ENCODE peak calls at places on chromosomes 2 and 18, in ten cellular contexts. One of them, this sample, is unnamed.

GRCh38 chr2:37625781-37626548 is 45.5 kb downstream of the CDC42EP3 start:
- DNase-seq in fibroblast of mammary gland: no peak
- DNase-seq in astrocyte of the spinal cord: peak; percentile 72
- DNase-seq in left lung: no peak
- DNase-seq in PC-3: no peak
- DNase-seq in breast epithelium: no peak
- DNase-seq in ovary: peak; percentile 39
- DNase-seq in colonic mucosa: no peak
- DNase-seq in lower leg skin: no peak
- DNase-seq in esophagus squamous epithelium: no peak
- DNase-seq in this sample: peak; percentile 87

GRCh38 chr2:241309684-241310117 is 5.8 kb downstream of the HDLBP start:
- DNase-seq in esophagus squamous epithelium: no peak
- DNase-seq in PC-3: no peak
- DNase-seq in astrocyte of the spinal cord: peak; percentile 66
- DNase-seq in breast epithelium: no peak
- DNase-seq in ovary: no peak
- DNase-seq in fibroblast of mammary gland: peak; percentile 68
- DNase-seq in lower leg skin: no peak
- DNase-seq in left lung: no peak
- DNase-seq in colonic mucosa: no peak
- DNase-seq in this sample: peak; percentile 89

GRCh38 chr2:161964070-161964645 is 109.9 kb downstream of the DPP4 start:
- DNase-seq in breast epithelium: no peak
- DNase-seq in lower leg skin: no peak
- DNase-seq in PC-3: no peak
- DNase-seq in ovary: no peak
- DNase-seq in astrocyte of the spinal cord: no peak
- DNase-seq in colonic mucosa: no peak
- DNase-seq in fibroblast of mammary gland: no peak
- DNase-seq in left lung: no peak
- DNase-seq in esophagus squamous epithelium: no peak
- DNase-seq in this sample: no peak

GRCh38 chr2:105772362-105772761 is 27.6 kb downstream of the NCK2 start:
- DNase-seq in fibroblast of mammary gland: no peak
- DNase-seq in breast epithelium: no peak
- DNase-seq in left lung: no peak
- DNase-seq in astrocyte of the spinal cord: no peak
- DNase-seq in ovary: no peak
- DNase-seq in esophagus squamous epithelium: no peak
- DNase-seq in lower leg skin: peak; percentile 71
- DNase-seq in colonic mucosa: no peak
- DNase-seq in PC-3: no peak
- DNase-seq in this sample: no peak

GRCh38 chr18:41940506-41941215 is 14.4 kb upstream of the PIK3C3 start:
- DNase-seq in fibroblast of mammary gland: peak; percentile 81
- DNase-seq in ovary: no peak
- DNase-seq in left lung: no peak
- DNase-seq in PC-3: peak; percentile 56
- DNase-seq in lower leg skin: no peak
- DNase-seq in breast epithelium: no peak
- DNase-seq in colonic mucosa: no peak
- DNase-seq in astrocyte of the spinal cord: peak; percentile 90
- DNase-seq in esophagus squamous epithelium: no peak
- DNase-seq in this sample: no peak

GRCh38 chr2:112149866-112150435 is 11.8 kb downstream of the FBLN7 start:
- DNase-seq in breast epithelium: no peak
- DNase-seq in colonic mucosa: peak; percentile 7
- DNase-seq in PC-3: no peak
- DNase-seq in lower leg skin: peak; percentile 58
- DNase-seq in esophagus squamous epithelium: no peak
- DNase-seq in left lung: no peak
- DNase-seq in ovary: no peak
- DNase-seq in fibroblast of mammary gland: peak; percentile 70
- DNase-seq in astrocyte of the spinal cord: no peak
- DNase-seq in this sample: peak; percentile 54

GRCh38 chr2:150100311-150100710 is 387.2 kb downstream of the RND3 start:
- DNase-seq in ovary: no peak
- DNase-seq in colonic mucosa: no peak
- DNase-seq in lower leg skin: no peak
- DNase-seq in breast epithelium: no peak
- DNase-seq in PC-3: no peak
- DNase-seq in left lung: no peak
- DNase-seq in astrocyte of the spinal cord: no peak
- DNase-seq in fibroblast of mammary gland: no peak
- DNase-seq in esophagus squamous epithelium: no peak
- DNase-seq in this sample: no peak

GRCh38 chr18:59049726-59050660 is 89.7 kb upstream of the SEC11C start:
- DNase-seq in ovary: no peak
- DNase-seq in colonic mucosa: no peak
- DNase-seq in astrocyte of the spinal cord: no peak
- DNase-seq in fibroblast of mammary gland: no peak
- DNase-seq in lower leg skin: peak; percentile 73
- DNase-seq in left lung: no peak
- DNase-seq in PC-3: no peak
- DNase-seq in esophagus squamous epithelium: no peak
- DNase-seq in breast epithelium: no peak
- DNase-seq in this sample: no peak

GRCh38 chr18:49364821-49365220 is 95.6 kb downstream of the DYM start:
- DNase-seq in PC-3: no peak
- DNase-seq in lower leg skin: no peak
- DNase-seq in fibroblast of mammary gland: no peak
- DNase-seq in ovary: no peak
- DNase-seq in esophagus squamous epithelium: no peak
- DNase-seq in colonic mucosa: no peak
- DNase-seq in breast epithelium: no peak
- DNase-seq in astrocyte of the spinal cord: no peak
- DNase-seq in left lung: no peak
- DNase-seq in this sample: no peak

GRCh38 chr2:132478669-132479068 is 62.1 kb downstream of the GPR39 start:
- DNase-seq in breast epithelium: no peak
- DNase-seq in ovary: no peak
- DNase-seq in left lung: no peak
- DNase-seq in lower leg skin: no peak
- DNase-seq in colonic mucosa: no peak
- DNase-seq in esophagus squamous epithelium: no peak
- DNase-seq in PC-3: no peak
- DNase-seq in astrocyte of the spinal cord: no peak
- DNase-seq in fibroblast of mammary gland: no peak
- DNase-seq in this sample: no peak

GRCh38 chr2:241849616-241850543 is 8.8 kb downstream of the PDCD1 start:
- DNase-seq in breast epithelium: no peak
- DNase-seq in PC-3: no peak
- DNase-seq in colonic mucosa: no peak
- DNase-seq in fibroblast of mammary gland: no peak
- DNase-seq in lower leg skin: peak; percentile 60
- DNase-seq in left lung: no peak
- DNase-seq in astrocyte of the spinal cord: no peak
- DNase-seq in esophagus squamous epithelium: no peak
- DNase-seq in ovary: no peak
- DNase-seq in this sample: peak; percentile 0

DNA sequence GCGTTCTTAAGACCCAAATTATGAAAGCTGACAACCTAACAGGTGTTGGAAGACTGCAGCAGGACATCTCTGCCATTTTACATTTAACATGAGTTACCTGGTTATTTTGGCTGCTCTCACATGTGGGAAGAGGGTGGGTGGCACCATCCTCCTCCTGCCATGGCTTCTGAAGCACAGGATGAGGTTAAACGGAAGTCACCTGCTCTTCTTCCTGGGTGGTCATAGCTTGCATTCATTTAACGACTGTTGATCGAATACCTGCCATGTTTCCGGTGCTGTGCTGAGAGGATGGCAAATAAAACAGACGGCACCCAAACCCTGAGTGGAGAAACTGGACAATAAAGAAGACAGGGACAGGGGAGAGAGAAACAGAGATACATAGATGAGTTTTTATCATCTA is 118.0 kb downstream of the RHBDD1 start:
- DNase-seq in astrocyte of the spinal cord: no peak
- DNase-seq in PC-3: no peak
- DNase-seq in esophagus squamous epithelium: no peak
- DNase-seq in left lung: no peak
- DNase-seq in breast epithelium: no peak
- DNase-seq in ovary: no peak
- DNase-seq in lower leg skin: no peak
- DNase-seq in colonic mucosa: no peak
- DNase-seq in fibroblast of mammary gland: no peak
- DNase-seq in this sample: no peak
- TF ChIP-seq CTCF in astrocyte of the spinal cord: no peak
- TF ChIP-seq CTCF in PC-3: no peak
- TF ChIP-seq CTCF in esophagus squamous epithelium: no peak
- TF ChIP-seq CTCF in left lung: no peak
- TF ChIP-seq CTCF in breast epithelium: no peak
- TF ChIP-seq CTCF in ovary: no peak
- TF ChIP-seq CTCF in lower leg skin: no peak
- TF ChIP-seq CTCF in colonic mucosa: no peak
- TF ChIP-seq CTCF in fibroblast of mammary gland: no peak
- TF ChIP-seq CTCF in this sample: no peak

DNA sequence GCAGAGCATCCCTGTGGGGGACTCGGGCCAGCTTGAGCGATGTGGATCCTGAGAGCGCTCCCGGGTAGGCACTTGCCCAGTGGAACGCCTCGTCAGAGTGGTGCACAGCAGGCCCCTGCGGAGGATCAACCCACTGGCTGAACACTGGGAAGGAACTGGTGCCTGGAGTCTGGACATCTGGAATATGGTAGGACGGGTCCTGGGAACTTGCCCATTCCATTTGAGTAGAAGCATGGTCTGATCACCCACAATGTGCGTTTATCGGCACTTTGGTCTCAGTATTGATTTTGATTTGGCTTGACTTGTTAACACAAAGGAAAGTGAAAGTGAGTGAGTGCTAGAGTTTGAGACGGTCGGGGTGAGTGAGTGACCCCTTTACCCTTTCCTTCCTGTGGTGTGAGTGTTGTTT is 1336.2 kb upstream of the CHAC2 start:
- DNase-seq in colonic mucosa: no peak
- DNase-seq in PC-3: no peak
- DNase-seq in lower leg skin: no peak
- DNase-seq in fibroblast of mammary gland: no peak
- DNase-seq in astrocyte of the spinal cord: no peak
- DNase-seq in breast epithelium: no peak
- DNase-seq in ovary: no peak
- DNase-seq in left lung: no peak
- DNase-seq in esophagus squamous epithelium: no peak
- DNase-seq in this sample: no peak
- H3K4me3 ChIP-seq in colonic mucosa: no peak overlapping the region
- H3K4me3 ChIP-seq in PC-3: no peak overlapping the region
- H3K4me3 ChIP-seq in lower leg skin: no peak overlapping the region
- H3K4me3 ChIP-seq in fibroblast of mammary gland: no peak overlapping the region
- H3K4me3 ChIP-seq in astrocyte of the spinal cord: no peak overlapping the region
- H3K4me3 ChIP-seq in breast epithelium: no peak overlapping the region
- H3K4me3 ChIP-seq in ovary: no peak overlapping the region
- H3K4me3 ChIP-seq in left lung: no peak overlapping the region
- H3K4me3 ChIP-seq in esophagus squamous epithelium: no peak overlapping the region
- H3K4me3 ChIP-seq in this sample: no peak overlapping the region

GRCh38 chr18:36215577-36215976 is 28.3 kb downstream of the MOCOS start:
- DNase-seq in PC-3: no peak
- DNase-seq in ovary: no peak
- DNase-seq in left lung: no peak
- DNase-seq in astrocyte of the spinal cord: no peak
- DNase-seq in colonic mucosa: no peak
- DNase-seq in lower leg skin: no peak
- DNase-seq in fibroblast of mammary gland: no peak
- DNase-seq in breast epithelium: no peak
- DNase-seq in esophagus squamous epithelium: no peak
- DNase-seq in this sample: no peak

GRCh38 chr18:36212978-36213303 is 25.6 kb downstream of the MOCOS start:
- DNase-seq in ovary: peak; percentile 48
- DNase-seq in esophagus squamous epithelium: no peak
- DNase-seq in fibroblast of mammary gland: no peak
- DNase-seq in lower leg skin: no peak
- DNase-seq in astrocyte of the spinal cord: no peak
- DNase-seq in breast epithelium: no peak
- DNase-seq in PC-3: no peak
- DNase-seq in colonic mucosa: no peak
- DNase-seq in left lung: no peak
- DNase-seq in this sample: no peak

GRCh38 chr18:36214811-36215210 is 27.5 kb downstream of the MOCOS start:
- DNase-seq in fibroblast of mammary gland: no peak
- DNase-seq in breast epithelium: no peak
- DNase-seq in ovary: no peak
- DNase-seq in astrocyte of the spinal cord: no peak
- DNase-seq in colonic mucosa: no peak
- DNase-seq in PC-3: no peak
- DNase-seq in lower leg skin: no peak
- DNase-seq in left lung: no peak
- DNase-seq in esophagus squamous epithelium: no peak
- DNase-seq in this sample: no peak

GRCh38 chr18:36211612-36212065 is 24.3 kb downstream of the MOCOS start:
- DNase-seq in colonic mucosa: no peak
- DNase-seq in breast epithelium: no peak
- DNase-seq in astrocyte of the spinal cord: no peak
- DNase-seq in ovary: no peak
- DNase-seq in PC-3: no peak
- DNase-seq in esophagus squamous epithelium: no peak
- DNase-seq in left lung: no peak
- DNase-seq in fibroblast of mammary gland: peak; percentile 86
- DNase-seq in lower leg skin: no peak
- DNase-seq in this sample: peak; percentile 28

DNA sequence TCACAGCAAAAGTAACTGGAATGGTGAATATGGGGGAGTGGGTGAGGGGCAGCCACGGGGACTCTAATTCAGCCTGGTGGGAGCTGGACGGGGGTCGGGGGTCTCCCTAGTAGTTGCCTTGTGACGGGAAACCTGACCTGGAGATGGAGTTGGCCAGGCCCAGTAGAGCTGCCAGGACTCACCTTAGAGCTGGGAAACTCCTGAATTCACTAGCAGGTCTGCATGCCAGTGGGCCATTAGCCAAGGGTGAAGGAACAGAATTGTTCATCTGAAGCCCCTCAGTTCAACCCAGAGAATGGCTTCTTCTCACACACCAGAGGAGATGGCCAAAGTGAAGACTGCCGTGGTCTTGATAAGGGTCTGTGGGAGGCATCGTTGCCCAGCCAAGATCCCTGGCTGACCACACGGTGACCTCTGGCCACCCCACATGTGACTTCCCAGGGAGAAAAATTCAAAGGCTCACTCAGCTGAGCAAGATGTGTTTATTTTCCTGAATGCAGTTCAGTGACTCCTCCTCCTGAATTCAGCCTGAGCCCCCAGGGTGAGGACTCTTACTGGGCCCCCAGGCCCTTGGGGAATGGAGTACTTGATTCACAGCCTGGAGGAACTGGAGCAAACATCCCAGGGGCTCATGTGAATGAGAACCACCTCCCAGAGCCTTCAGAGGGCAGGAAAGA is 25.1 kb downstream of the MOCOS start:
- DNase-seq in lower leg skin: no peak
- DNase-seq in fibroblast of mammary gland: peak; percentile 30
- DNase-seq in ovary: peak; percentile 49
- DNase-seq in esophagus squamous epithelium: no peak
- DNase-seq in astrocyte of the spinal cord: no peak
- DNase-seq in breast epithelium: no peak
- DNase-seq in left lung: no peak
- DNase-seq in PC-3: no peak
- DNase-seq in colonic mucosa: no peak
- DNase-seq in this sample: no peak
- TF ChIP-seq CTCF in lower leg skin: no peak
- TF ChIP-seq CTCF in fibroblast of mammary gland: peak; percentile 28
- TF ChIP-seq CTCF in ovary: no peak
- TF ChIP-seq CTCF in esophagus squamous epithelium: no peak
- TF ChIP-seq CTCF in astrocyte of the spinal cord: peak; percentile 20
- TF ChIP-seq CTCF in breast epithelium: no peak
- TF ChIP-seq CTCF in left lung: no peak
- TF ChIP-seq CTCF in PC-3: no peak
- TF ChIP-seq CTCF in colonic mucosa: no peak
- TF ChIP-seq CTCF in this sample: no peak

GRCh38 chr18:27921392-27921791 is 255.5 kb downstream of the CDH2 start:
- DNase-seq in astrocyte of the spinal cord: peak; percentile 10
- DNase-seq in fibroblast of mammary gland: no peak
- DNase-seq in ovary: no peak
- DNase-seq in lower leg skin: no peak
- DNase-seq in esophagus squamous epithelium: no peak
- DNase-seq in PC-3: peak; percentile 39
- DNase-seq in left lung: no peak
- DNase-seq in breast epithelium: no peak
- DNase-seq in colonic mucosa: no peak
- DNase-seq in this sample: no peak
- H3K4me3 ChIP-seq in astrocyte of the spinal cord: peak overlapping the region; percentile 33
- H3K4me3 ChIP-seq in fibroblast of mammary gland: no peak overlapping the region
- H3K4me3 ChIP-seq in ovary: no peak overlapping the region
- H3K4me3 ChIP-seq in lower leg skin: no peak overlapping the region
- H3K4me3 ChIP-seq in esophagus squamous epithelium: peak overlapping the region; percentile 4
- H3K4me3 ChIP-seq in PC-3: peak overlapping the region; percentile 66
- H3K4me3 ChIP-seq in left lung: no peak overlapping the region
- H3K4me3 ChIP-seq in breast epithelium: no peak overlapping the region
- H3K4me3 ChIP-seq in colonic mucosa: no peak overlapping the region
- H3K4me3 ChIP-seq in this sample: no peak overlapping the region

This sample was measured in GM12865.